ENCODE peak calls at places on chromosome 6, in four cellular contexts. F is left ventricle myocardium superior, K is cardiac fibroblast, X is dorsolateral prefrontal cortex. D is an unnamed sample.

GRCh38 chr6:5135783-5136376 is 50.7 kb downstream of the PPP1R3G start:
- DNase-seq in F (no peak), K (peak), X (no peak), D (no peak)

GRCh38 chr6:134238960-134239795 is 78.7 kb downstream of the SGK1 start:
- DNase-seq in F (no peak), K (peak), X (no peak), D (no peak)

GRCh38 chr6:15870354-15871043 is 207.7 kb upstream of the DTNBP1 start:
- DNase-seq in F (no peak), K (peak), X (no peak), D (no peak)

GRCh38 chr6:139152088-139152891 is 17.4 kb downstream of the HECA start:
- DNase-seq in F (no peak), K (no peak), X (no peak), D (no peak)

GRCh38 chr6:25405442-25405841 is 126.3 kb downstream of the CARMIL1 start:
- DNase-seq in F (no peak), K (no peak), X (no peak), D (no peak)

GRCh38 chr6:90328004-90328403 is 31.4 kb upstream of the BACH2 start:
- DNase-seq in F (no peak), K (no peak), X (no peak), D (no peak)

GRCh38 chr6:27279513-27280063 is 32.1 kb downstream of the PRSS16 start:
- DNase-seq in F (no peak), K (no peak), X (no peak), D (no peak)

GRCh38 chr6:79426625-79427278 is 110.5 kb downstream of the LCA5 start:
- DNase-seq in F (no peak), K (no peak), X (no peak), D (no peak)

GRCh38 chr6:18122128-18123093 is at the start of gene NHLRC1:
- DNase-seq in F (peak), K (peak), X (peak), D (peak)

GRCh38 chr6:13302751-13303667 is 25.3 kb downstream of the TBC1D7 start:
- DNase-seq in F (peak), K (peak), X (peak), D (no peak)

GRCh38 chr6:76247527-76247926 is 175.1 kb upstream of the IMPG1 start:
- DNase-seq in F (no peak), K (no peak), X (no peak), D (no peak)

D was measured in NCI-H1092.